ENCODE peak calls at places on chromosomes 11 and 22, in five cellular contexts. P is coronary artery; A is NCI-H1694 treated with DMSO at 0.1 percent for 48 hours; Y is stimulated activated CD4-positive, alpha-beta T cell treated with anti-CD3 and anti-CD28 coated beads, Interleukin-4, amount 100 ng/mL, for 48 hours; B is endothelial cell. G is an unnamed sample.

GRCh38 chr11:66316849-66317251 is at the start of gene CD248:
- DNase-seq in P (no peak), A (peak; percentile 64), Y (no peak), B (peak; percentile 37), G (no peak)

GRCh38 chr11:76658651-76659650 is 11.6 kb downstream of the LRRC32 start:
- DNase-seq in P (peak; percentile 76), A (no peak), Y (no peak), B (no peak), G (no peak)

GRCh38 chr11:35794850-35795249 is 132.3 kb downstream of the TRIM44 start:
- DNase-seq in P (no peak), A (no peak), Y (no peak), B (no peak), G (no peak)

GRCh38 chr11:62144641-62145255 is 20.9 kb downstream of the INCENP start:
- DNase-seq in P (peak; percentile 62), A (no peak), Y (no peak), B (no peak), G (no peak)

GRCh38 chr11:112580864-112581263 is 320.2 kb upstream of the PLET1 start:
- DNase-seq in P (no peak), A (no peak), Y (no peak), B (no peak), G (no peak)

GRCh38 chr11:95794086-95794485 is 3.8 kb downstream of the CEP57 start:
- DNase-seq in P (no peak), A (no peak), Y (no peak), B (no peak), G (no peak)

GRCh38 chr11:35588627-35589026 is 29.6 kb upstream of the FJX1 start:
- DNase-seq in P (no peak), A (no peak), Y (no peak), B (no peak), G (no peak)

GRCh38 chr11:125211191-125211953 is 46.8 kb downstream of the PKNOX2 start:
- DNase-seq in P (no peak), A (no peak), Y (no peak), B (no peak), G (no peak)

GRCh38 chr11:73200256-73200655 is 17.8 kb upstream of the P2RY2 start:
- DNase-seq in P (no peak), A (no peak), Y (no peak), B (no peak), G (no peak)

GRCh38 chr22:39653787-39654077 is 83.2 kb downstream of the CACNA1I start:
- DNase-seq in P (no peak), A (no peak), Y (no peak), B (no peak), G (no peak)

GRCh38 chr11:44595964-44596381 is 30.5 kb downstream of the CD82 start:
- DNase-seq in P (peak; percentile 89), A (peak; percentile 45), Y (no peak), B (no peak), G (no peak)

GRCh38 chr11:128903248-128904041 is 12.3 kb downstream of the KCNJ5 start:
- DNase-seq in P (no peak), A (no peak), Y (no peak), B (peak; percentile 42), G (no peak)

GRCh38 chr11:130426223-130427048 is 2.0 kb downstream of the ADAMTS8 start:
- DNase-seq in P (no peak), A (peak; percentile 57), Y (no peak), B (no peak), G (no peak)

GRCh38 chr22:42074153-42074750 is at the start of gene PHETA2:
- DNase-seq in P (no peak), A (no peak), Y (peak; percentile 45), B (peak; percentile 60), G (no peak)

GRCh38 chr22:37492428-37493344 is 6.5 kb upstream of the MFNG start:
- DNase-seq in P (no peak), A (peak; percentile 55), Y (peak; percentile 32), B (peak; percentile 60), G (peak; percentile 88)

GRCh38 chr11:101870510-101870909 is 44.3 kb upstream of the CEP126 start:
- DNase-seq in P (no peak), A (no peak), Y (no peak), B (no peak), G (no peak)

GRCh38 chr22:35597692-35598395 is 19.3 kb downstream of the MB start:
- DNase-seq in P (no peak), A (no peak), Y (no peak), B (no peak), G (no peak)

GRCh38 chr11:76600124-76600655 is 70.4 kb downstream of the LRRC32 start:
- DNase-seq in P (no peak), A (no peak), Y (no peak), B (no peak), G (no peak)

GRCh38 chr11:108871152-108871551 is 206.3 kb downstream of the DDX10 start:
- DNase-seq in P (no peak), A (no peak), Y (no peak), B (peak; percentile 50), G (peak; percentile 84)

GRCh38 chr22:19820880-19821522 is 33.7 kb downstream of the GNB1L start:
- DNase-seq in P (peak; percentile 63), A (no peak), Y (no peak), B (peak; percentile 4), G (no peak)

GRCh38 chr11:124839972-124840621 is 25.1 kb upstream of the ROBO3 start:
- DNase-seq in P (peak; percentile 65), A (no peak), Y (no peak), B (no peak), G (no peak)

GRCh38 chr11:35857922-35858321 is 85.9 kb upstream of the LDLRAD3 start:
- DNase-seq in P (no peak), A (no peak), Y (no peak), B (no peak), G (no peak)

GRCh38 chr11:131253142-131253884 is 117.1 kb upstream of the NTM start:
- DNase-seq in P (no peak), A (no peak), Y (no peak), B (no peak), G (no peak)